ENCODE peak calls at places on chromosomes 6 and 20, in seven cellular contexts. One of them, this sample, is unnamed.

GRCh38 chr6:168007592-168008338 is 10.3 kb downstream of the KIF25 start:
- DNase-seq in adrenal gland: peak
- DNase-seq in HCT116: peak
- DNase-seq in psoas muscle: no peak
- DNase-seq in fibroblast of pulmonary artery: peak
- DNase-seq in GM10248: no peak
- DNase-seq in omental fat pad: no peak
- DNase-seq in this sample: no peak

GRCh38 chr20:56689852-56690485 is 60.9 kb downstream of the TFAP2C start:
- DNase-seq in fibroblast of pulmonary artery: peak
- DNase-seq in psoas muscle: no peak
- DNase-seq in omental fat pad: no peak
- DNase-seq in GM10248: no peak
- DNase-seq in adrenal gland: no peak
- DNase-seq in HCT116: no peak
- DNase-seq in this sample: no peak

GRCh38 chr6:14217728-14218637 is 100.4 kb downstream of the CD83 start:
- DNase-seq in GM10248: no peak
- DNase-seq in fibroblast of pulmonary artery: no peak
- DNase-seq in omental fat pad: no peak
- DNase-seq in adrenal gland: no peak
- DNase-seq in HCT116: no peak
- DNase-seq in psoas muscle: no peak
- DNase-seq in this sample: no peak

GRCh38 chr6:18432180-18432579 is 45.0 kb downstream of the RNF144B start:
- DNase-seq in HCT116: no peak
- DNase-seq in GM10248: no peak
- DNase-seq in omental fat pad: no peak
- DNase-seq in adrenal gland: no peak
- DNase-seq in psoas muscle: no peak
- DNase-seq in fibroblast of pulmonary artery: peak
- DNase-seq in this sample: no peak

GRCh38 chr20:29410805-29411457 is 1846.5 kb upstream of the DEFB115 start:
- DNase-seq in GM10248: peak
- DNase-seq in adrenal gland: no peak
- DNase-seq in HCT116: no peak
- DNase-seq in psoas muscle: no peak
- DNase-seq in omental fat pad: no peak
- DNase-seq in fibroblast of pulmonary artery: no peak
- DNase-seq in this sample: no peak

GRCh38 chr6:170575250-170575649 is 9.2 kb downstream of the PDCD2 start:
- DNase-seq in GM10248: no peak
- DNase-seq in omental fat pad: no peak
- DNase-seq in adrenal gland: no peak
- DNase-seq in fibroblast of pulmonary artery: peak
- DNase-seq in HCT116: no peak
- DNase-seq in psoas muscle: no peak
- DNase-seq in this sample: no peak

GRCh38 chr20:58880441-58880840 is 27.9 kb downstream of the GNAS start:
- DNase-seq in HCT116: no peak
- DNase-seq in adrenal gland: no peak
- DNase-seq in GM10248: no peak
- DNase-seq in psoas muscle: no peak
- DNase-seq in omental fat pad: no peak
- DNase-seq in fibroblast of pulmonary artery: no peak
- DNase-seq in this sample: no peak

GRCh38 chr6:100839419-100839818 is 41.7 kb downstream of the ASCC3 start:
- DNase-seq in omental fat pad: no peak
- DNase-seq in GM10248: no peak
- DNase-seq in HCT116: no peak
- DNase-seq in adrenal gland: no peak
- DNase-seq in fibroblast of pulmonary artery: no peak
- DNase-seq in psoas muscle: no peak
- DNase-seq in this sample: no peak

GRCh38 chr20:17155401-17155800 is 71.4 kb upstream of the PCSK2 start:
- DNase-seq in adrenal gland: no peak
- DNase-seq in fibroblast of pulmonary artery: no peak
- DNase-seq in omental fat pad: no peak
- DNase-seq in HCT116: no peak
- DNase-seq in psoas muscle: no peak
- DNase-seq in GM10248: no peak
- DNase-seq in this sample: no peak

GRCh38 chr6:120173250-120173649 is 823.7 kb upstream of the MAN1A1 start:
- DNase-seq in GM10248: no peak
- DNase-seq in psoas muscle: no peak
- DNase-seq in HCT116: no peak
- DNase-seq in fibroblast of pulmonary artery: no peak
- DNase-seq in adrenal gland: no peak
- DNase-seq in omental fat pad: no peak
- DNase-seq in this sample: no peak

GRCh38 chr6:160900031-160900430 is 91.5 kb upstream of the MAP3K4 start:
- DNase-seq in adrenal gland: no peak
- DNase-seq in HCT116: no peak
- DNase-seq in GM10248: no peak
- DNase-seq in omental fat pad: no peak
- DNase-seq in psoas muscle: no peak
- DNase-seq in fibroblast of pulmonary artery: no peak
- DNase-seq in this sample: no peak

GRCh38 chr6:118537579-118537978 is 10.5 kb upstream of the PLN start:
- DNase-seq in psoas muscle: no peak
- DNase-seq in GM10248: no peak
- DNase-seq in fibroblast of pulmonary artery: peak
- DNase-seq in HCT116: no peak
- DNase-seq in omental fat pad: no peak
- DNase-seq in adrenal gland: no peak
- DNase-seq in this sample: no peak

GRCh38 chr20:63101781-63102719 is 95.3 kb upstream of the BHLHE23 start:
- DNase-seq in fibroblast of pulmonary artery: peak
- DNase-seq in adrenal gland: peak
- DNase-seq in omental fat pad: no peak
- DNase-seq in GM10248: peak
- DNase-seq in HCT116: no peak
- DNase-seq in psoas muscle: peak
- DNase-seq in this sample: peak

GRCh38 chr6:68778356-68779020 is 143.4 kb downstream of the ADGRB3 start:
- DNase-seq in HCT116: no peak
- DNase-seq in adrenal gland: peak
- DNase-seq in fibroblast of pulmonary artery: peak
- DNase-seq in psoas muscle: no peak
- DNase-seq in GM10248: peak
- DNase-seq in omental fat pad: no peak
- DNase-seq in this sample: no peak

GRCh38 chr20:12928755-12929401 is 79.9 kb upstream of the SPTLC3 start:
- DNase-seq in GM10248: no peak
- DNase-seq in adrenal gland: no peak
- DNase-seq in fibroblast of pulmonary artery: peak
- DNase-seq in omental fat pad: no peak
- DNase-seq in HCT116: no peak
- DNase-seq in psoas muscle: no peak
- DNase-seq in this sample: no peak

GRCh38 chr6:83867527-83868161 is 8.2 kb downstream of the CYB5R4 start:
- DNase-seq in psoas muscle: peak
- DNase-seq in adrenal gland: peak
- DNase-seq in fibroblast of pulmonary artery: peak
- DNase-seq in HCT116: peak
- DNase-seq in GM10248: no peak
- DNase-seq in omental fat pad: peak
- DNase-seq in this sample: peak

GRCh38 chr6:90462102-90462501 is 124.8 kb downstream of the MAP3K7 start:
- DNase-seq in omental fat pad: no peak
- DNase-seq in fibroblast of pulmonary artery: no peak
- DNase-seq in GM10248: no peak
- DNase-seq in adrenal gland: no peak
- DNase-seq in psoas muscle: no peak
- DNase-seq in HCT116: no peak
- DNase-seq in this sample: no peak
- TF ChIP-seq CTCF in omental fat pad: no peak
- TF ChIP-seq CTCF in fibroblast of pulmonary artery: no peak
- TF ChIP-seq CTCF in GM10248: no peak
- TF ChIP-seq CTCF in adrenal gland: no peak
- TF ChIP-seq CTCF in psoas muscle: no peak
- TF ChIP-seq CTCF in HCT116: no peak
- TF ChIP-seq CTCF in this sample: no peak

GRCh38 chr6:138289739-138290138 is 71.4 kb upstream of the PBOV1 start:
- DNase-seq in adrenal gland: peak
- DNase-seq in HCT116: no peak
- DNase-seq in fibroblast of pulmonary artery: no peak
- DNase-seq in omental fat pad: no peak
- DNase-seq in psoas muscle: no peak
- DNase-seq in GM10248: no peak
- DNase-seq in this sample: no peak
- TF ChIP-seq CTCF in adrenal gland: no peak
- TF ChIP-seq CTCF in HCT116: peak
- TF ChIP-seq CTCF in fibroblast of pulmonary artery: peak
- TF ChIP-seq CTCF in omental fat pad: no peak
- TF ChIP-seq CTCF in psoas muscle: no peak
- TF ChIP-seq CTCF in GM10248: peak
- TF ChIP-seq CTCF in this sample: no peak

DNA sequence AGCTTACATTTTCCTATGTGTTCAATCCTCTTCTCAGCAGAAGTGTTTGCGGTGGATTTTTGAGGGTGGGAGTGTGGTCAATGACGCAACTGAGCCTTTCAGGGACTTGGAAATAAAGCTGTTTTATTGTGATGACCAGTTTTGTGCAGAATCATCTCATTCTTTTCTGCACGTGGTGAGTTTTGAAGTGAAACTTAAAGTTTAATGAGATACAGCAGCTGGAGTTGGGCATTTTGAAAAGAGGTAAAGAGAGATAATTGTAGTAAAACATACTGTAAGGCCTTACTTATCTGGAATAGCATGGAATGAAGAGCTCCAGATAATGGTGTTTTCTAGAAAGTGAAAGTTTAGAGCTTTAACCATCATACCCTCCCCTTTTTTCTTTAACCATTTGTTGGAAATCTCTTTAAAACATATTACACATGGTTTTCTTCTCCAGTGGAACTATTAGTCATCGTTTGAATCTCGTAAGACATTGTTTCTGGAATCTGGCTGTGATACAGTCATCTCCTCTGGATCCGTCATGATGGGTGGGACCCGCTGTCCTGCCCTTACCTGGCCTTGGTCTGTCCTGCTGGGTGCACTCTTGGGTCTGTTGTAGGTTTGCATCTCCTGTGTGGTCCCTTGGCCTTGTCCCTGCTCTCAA is 29.6 kb downstream of the UST start:
- DNase-seq in HCT116: no peak
- DNase-seq in omental fat pad: no peak
- DNase-seq in fibroblast of pulmonary artery: peak
- DNase-seq in psoas muscle: no peak
- DNase-seq in adrenal gland: no peak
- DNase-seq in GM10248: no peak
- DNase-seq in this sample: no peak
- TF ChIP-seq CTCF in HCT116: no peak
- TF ChIP-seq CTCF in omental fat pad: no peak
- TF ChIP-seq CTCF in fibroblast of pulmonary artery: no peak
- TF ChIP-seq CTCF in psoas muscle: no peak
- TF ChIP-seq CTCF in adrenal gland: no peak
- TF ChIP-seq CTCF in GM10248: no peak
- TF ChIP-seq CTCF in this sample: no peak

GRCh38 chr20:47501483-47502270 is at the start of gene NCOA3:
- DNase-seq in fibroblast of pulmonary artery: peak
- DNase-seq in omental fat pad: peak
- DNase-seq in GM10248: peak
- DNase-seq in HCT116: peak
- DNase-seq in psoas muscle: peak
- DNase-seq in adrenal gland: peak
- DNase-seq in this sample: peak
- TF ChIP-seq CTCF in fibroblast of pulmonary artery: peak
- TF ChIP-seq CTCF in omental fat pad: no peak
- TF ChIP-seq CTCF in GM10248: peak
- TF ChIP-seq CTCF in HCT116: no peak
- TF ChIP-seq CTCF in psoas muscle: peak
- TF ChIP-seq CTCF in adrenal gland: peak
- TF ChIP-seq CTCF in this sample: peak

This sample was measured in natural killer cell.